ENCODE peak calls at places on chromosome 19, in seven cellular contexts. One of them, this sample, is unnamed.

GRCh38 chr19:58154287-58154678 is 3.7 kb upstream of the ZNF329 start:
- DNase-seq in astrocyte: peak
- DNase-seq in fibroblast of lung: peak
- DNase-seq in IMR-90: peak
- DNase-seq in neuronal stem cell: no peak
- DNase-seq in OCI-LY7: no peak
- DNase-seq in PC-3: no peak
- DNase-seq in this sample: peak

GRCh38 chr19:8113017-8113416 is 36.4 kb downstream of the FBN3 start:
- DNase-seq in astrocyte: no peak
- DNase-seq in PC-3: peak
- DNase-seq in fibroblast of lung: no peak
- DNase-seq in OCI-LY7: no peak
- DNase-seq in neuronal stem cell: no peak
- DNase-seq in IMR-90: no peak
- DNase-seq in this sample: peak

GRCh38 chr19:54203151-54203611 is 2.5 kb downstream of the RPS9 start:
- DNase-seq in IMR-90: peak
- DNase-seq in astrocyte: no peak
- DNase-seq in OCI-LY7: peak
- DNase-seq in neuronal stem cell: no peak
- DNase-seq in PC-3: peak
- DNase-seq in fibroblast of lung: peak
- DNase-seq in this sample: no peak

GRCh38 chr19:7494416-7495098 is 5.7 kb upstream of the PEX11G start:
- DNase-seq in neuronal stem cell: no peak
- DNase-seq in OCI-LY7: no peak
- DNase-seq in astrocyte: no peak
- DNase-seq in fibroblast of lung: peak
- DNase-seq in IMR-90: no peak
- DNase-seq in PC-3: no peak
- DNase-seq in this sample: no peak

GRCh38 chr19:48746738-48747575 is at the start of gene IZUMO1:
- DNase-seq in IMR-90: peak
- DNase-seq in astrocyte: peak
- DNase-seq in neuronal stem cell: peak
- DNase-seq in OCI-LY7: peak
- DNase-seq in fibroblast of lung: peak
- DNase-seq in PC-3: no peak
- DNase-seq in this sample: peak

GRCh38 chr19:53057904-53058579 is 13.5 kb downstream of the ERVV-2 start:
- DNase-seq in fibroblast of lung: no peak
- DNase-seq in neuronal stem cell: no peak
- DNase-seq in astrocyte: no peak
- DNase-seq in OCI-LY7: no peak
- DNase-seq in IMR-90: no peak
- DNase-seq in PC-3: peak
- DNase-seq in this sample: no peak

GRCh38 chr19:22517496-22518411 is 95.6 kb upstream of the ZNF98 start:
- DNase-seq in IMR-90: no peak
- DNase-seq in OCI-LY7: no peak
- DNase-seq in PC-3: no peak
- DNase-seq in fibroblast of lung: no peak
- DNase-seq in astrocyte: no peak
- DNase-seq in neuronal stem cell: no peak
- DNase-seq in this sample: no peak

GRCh38 chr19:41821003-41821735 is 23.3 kb downstream of the LYPD4 start:
- DNase-seq in fibroblast of lung: peak
- DNase-seq in neuronal stem cell: peak
- DNase-seq in PC-3: peak
- DNase-seq in OCI-LY7: peak
- DNase-seq in astrocyte: no peak
- DNase-seq in IMR-90: peak
- DNase-seq in this sample: peak

GRCh38 chr19:51365211-51366049 is 758 bp downstream of the ETFB start:
- DNase-seq in fibroblast of lung: peak
- DNase-seq in OCI-LY7: peak
- DNase-seq in neuronal stem cell: no peak
- DNase-seq in astrocyte: peak
- DNase-seq in PC-3: peak
- DNase-seq in IMR-90: peak
- DNase-seq in this sample: peak

GRCh38 chr19:48553676-48554384 is 1.9 kb downstream of the SULT2B1 start:
- DNase-seq in fibroblast of lung: peak
- DNase-seq in astrocyte: peak
- DNase-seq in neuronal stem cell: no peak
- DNase-seq in PC-3: peak
- DNase-seq in OCI-LY7: no peak
- DNase-seq in IMR-90: peak
- DNase-seq in this sample: peak

GRCh38 chr19:6530385-6531162 is at the start of gene TNFSF9:
- DNase-seq in fibroblast of lung: peak
- DNase-seq in OCI-LY7: peak
- DNase-seq in neuronal stem cell: peak
- DNase-seq in astrocyte: peak
- DNase-seq in IMR-90: peak
- DNase-seq in PC-3: peak
- DNase-seq in this sample: peak

GRCh38 chr19:32224371-32225244 is 120.8 kb upstream of the ZNF507 start:
- DNase-seq in neuronal stem cell: peak
- DNase-seq in IMR-90: peak
- DNase-seq in OCI-LY7: peak
- DNase-seq in astrocyte: peak
- DNase-seq in fibroblast of lung: peak
- DNase-seq in PC-3: peak
- DNase-seq in this sample: no peak

GRCh38 chr19:54154603-54155345 is 4.7 kb downstream of the LENG1 start:
- DNase-seq in IMR-90: no peak
- DNase-seq in astrocyte: peak
- DNase-seq in OCI-LY7: no peak
- DNase-seq in PC-3: no peak
- DNase-seq in neuronal stem cell: no peak
- DNase-seq in fibroblast of lung: no peak
- DNase-seq in this sample: peak

GRCh38 chr19:50025794-50026549 is at the start of gene ZNF473:
- DNase-seq in IMR-90: peak
- DNase-seq in fibroblast of lung: peak
- DNase-seq in PC-3: peak
- DNase-seq in OCI-LY7: peak
- DNase-seq in astrocyte: peak
- DNase-seq in neuronal stem cell: no peak
- DNase-seq in this sample: peak

GRCh38 chr19:34409189-34410164 is 5.3 kb downstream of the PDCD2L start:
- DNase-seq in IMR-90: no peak
- DNase-seq in astrocyte: no peak
- DNase-seq in neuronal stem cell: no peak
- DNase-seq in fibroblast of lung: no peak
- DNase-seq in OCI-LY7: no peak
- DNase-seq in PC-3: no peak
- DNase-seq in this sample: no peak

GRCh38 chr19:7509625-7510024 is 6.3 kb upstream of the ZNF358 start:
- DNase-seq in PC-3: no peak
- DNase-seq in OCI-LY7: no peak
- DNase-seq in fibroblast of lung: no peak
- DNase-seq in astrocyte: no peak
- DNase-seq in IMR-90: no peak
- DNase-seq in neuronal stem cell: no peak
- DNase-seq in this sample: no peak

GRCh38 chr19:15285896-15286591 is 46.3 kb downstream of the BRD4 start:
- DNase-seq in neuronal stem cell: no peak
- DNase-seq in PC-3: no peak
- DNase-seq in astrocyte: no peak
- DNase-seq in OCI-LY7: peak
- DNase-seq in fibroblast of lung: no peak
- DNase-seq in IMR-90: no peak
- DNase-seq in this sample: no peak

GRCh38 chr19:54271106-54271505 is 9.8 kb downstream of the LILRB2 start:
- DNase-seq in OCI-LY7: no peak
- DNase-seq in PC-3: no peak
- DNase-seq in astrocyte: no peak
- DNase-seq in IMR-90: no peak
- DNase-seq in neuronal stem cell: no peak
- DNase-seq in fibroblast of lung: no peak
- DNase-seq in this sample: no peak

GRCh38 chr19:13127051-13127450 is 9.0 kb downstream of the NACC1 start:
- DNase-seq in OCI-LY7: no peak
- DNase-seq in IMR-90: peak
- DNase-seq in neuronal stem cell: no peak
- DNase-seq in astrocyte: no peak
- DNase-seq in fibroblast of lung: peak
- DNase-seq in PC-3: no peak
- DNase-seq in this sample: no peak

GRCh38 chr19:17556995-17557394 is 1.5 kb downstream of the COLGALT1 start:
- DNase-seq in PC-3: no peak
- DNase-seq in neuronal stem cell: no peak
- DNase-seq in OCI-LY7: no peak
- DNase-seq in fibroblast of lung: no peak
- DNase-seq in IMR-90: no peak
- DNase-seq in astrocyte: no peak
- DNase-seq in this sample: no peak

GRCh38 chr19:17562097-17562496 is 6.6 kb downstream of the COLGALT1 start:
- DNase-seq in OCI-LY7: no peak
- DNase-seq in PC-3: no peak
- DNase-seq in IMR-90: no peak
- DNase-seq in fibroblast of lung: no peak
- DNase-seq in neuronal stem cell: no peak
- DNase-seq in astrocyte: no peak
- DNase-seq in this sample: no peak

GRCh38 chr19:17555929-17556813 is 722 bp downstream of the COLGALT1 start:
- DNase-seq in astrocyte: peak
- DNase-seq in neuronal stem cell: peak
- DNase-seq in IMR-90: peak
- DNase-seq in PC-3: peak
- DNase-seq in fibroblast of lung: peak
- DNase-seq in OCI-LY7: peak
- DNase-seq in this sample: peak

GRCh38 chr19:17557461-17557860 is 2.0 kb downstream of the COLGALT1 start:
- DNase-seq in PC-3: no peak
- DNase-seq in OCI-LY7: no peak
- DNase-seq in astrocyte: no peak
- DNase-seq in neuronal stem cell: no peak
- DNase-seq in IMR-90: no peak
- DNase-seq in fibroblast of lung: no peak
- DNase-seq in this sample: no peak

GRCh38 chr19:17560205-17560595 is 4.8 kb downstream of the COLGALT1 start:
- DNase-seq in PC-3: no peak
- DNase-seq in astrocyte: peak
- DNase-seq in fibroblast of lung: peak
- DNase-seq in IMR-90: peak
- DNase-seq in OCI-LY7: no peak
- DNase-seq in neuronal stem cell: no peak
- DNase-seq in this sample: no peak
- H3K27ac ChIP-seq in PC-3: no peak
- H3K27ac ChIP-seq in astrocyte: peak
- H3K27ac ChIP-seq in fibroblast of lung: peak
- H3K27ac ChIP-seq in IMR-90: peak
- H3K27ac ChIP-seq in OCI-LY7: no peak
- H3K27ac ChIP-seq in neuronal stem cell: peak
- H3K27ac ChIP-seq in this sample: no peak

GRCh38 chr19:2109278-2109864 is 12.7 kb downstream of the IZUMO4 start:
- DNase-seq in PC-3: no peak
- DNase-seq in astrocyte: no peak
- DNase-seq in neuronal stem cell: no peak
- DNase-seq in IMR-90: no peak
- DNase-seq in OCI-LY7: no peak
- DNase-seq in fibroblast of lung: no peak
- DNase-seq in this sample: no peak

GRCh38 chr19:2111425-2111824 is 14.7 kb downstream of the IZUMO4 start:
- DNase-seq in fibroblast of lung: no peak
- DNase-seq in astrocyte: no peak
- DNase-seq in IMR-90: no peak
- DNase-seq in neuronal stem cell: no peak
- DNase-seq in OCI-LY7: no peak
- DNase-seq in PC-3: no peak
- DNase-seq in this sample: no peak

GRCh38 chr19:2112516-2113320 is 16.0 kb downstream of the IZUMO4 start:
- DNase-seq in OCI-LY7: no peak
- DNase-seq in PC-3: no peak
- DNase-seq in neuronal stem cell: no peak
- DNase-seq in astrocyte: no peak
- DNase-seq in IMR-90: no peak
- DNase-seq in fibroblast of lung: peak
- DNase-seq in this sample: no peak

GRCh38 chr19:2111886-2112285 is 15.2 kb downstream of the IZUMO4 start:
- DNase-seq in astrocyte: no peak
- DNase-seq in fibroblast of lung: no peak
- DNase-seq in PC-3: no peak
- DNase-seq in OCI-LY7: no peak
- DNase-seq in neuronal stem cell: no peak
- DNase-seq in IMR-90: no peak
- DNase-seq in this sample: no peak

DNA sequence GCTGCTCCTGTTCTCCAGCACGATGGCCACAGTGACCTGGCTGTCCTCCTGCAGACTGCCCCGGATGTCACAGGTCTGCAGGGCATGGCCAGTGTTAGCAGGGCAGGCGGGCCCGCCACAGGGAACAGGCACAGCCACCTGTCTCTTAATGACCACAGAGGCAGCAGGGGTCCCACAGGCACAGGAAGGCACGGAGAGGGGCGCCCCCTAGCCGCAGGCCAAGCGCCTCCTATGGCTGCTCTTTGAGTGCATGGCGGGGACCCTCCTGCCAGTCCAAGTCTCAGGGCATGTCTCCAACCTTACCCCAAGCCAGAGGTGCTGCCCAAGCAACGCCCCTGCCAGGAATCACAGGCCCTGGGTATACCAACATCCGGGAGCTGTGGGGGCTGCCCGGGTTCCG is 14.1 kb downstream of the IZUMO4 start:
- DNase-seq in fibroblast of lung: no peak
- DNase-seq in astrocyte: no peak
- DNase-seq in IMR-90: no peak
- DNase-seq in OCI-LY7: peak
- DNase-seq in neuronal stem cell: no peak
- DNase-seq in PC-3: no peak
- DNase-seq in this sample: no peak
- H3K4me2 ChIP-seq in fibroblast of lung: no peak
- H3K4me2 ChIP-seq in astrocyte: no peak
- H3K4me2 ChIP-seq in IMR-90: no peak
- H3K4me2 ChIP-seq in OCI-LY7: no peak
- H3K4me2 ChIP-seq in neuronal stem cell: no peak
- H3K4me2 ChIP-seq in PC-3: no peak
- H3K4me2 ChIP-seq in this sample: no peak

GRCh38 chr19:39475748-39476147 is 4.9 kb upstream of the TIMM50 start:
- DNase-seq in astrocyte: no peak
- DNase-seq in fibroblast of lung: no peak
- DNase-seq in IMR-90: no peak
- DNase-seq in OCI-LY7: no peak
- DNase-seq in neuronal stem cell: no peak
- DNase-seq in PC-3: no peak
- DNase-seq in this sample: no peak
- H3K27ac ChIP-seq in astrocyte: no peak
- H3K27ac ChIP-seq in fibroblast of lung: no peak
- H3K27ac ChIP-seq in IMR-90: no peak
- H3K27ac ChIP-seq in OCI-LY7: no peak
- H3K27ac ChIP-seq in neuronal stem cell: no peak
- H3K27ac ChIP-seq in PC-3: no peak
- H3K27ac ChIP-seq in this sample: no peak

DNA sequence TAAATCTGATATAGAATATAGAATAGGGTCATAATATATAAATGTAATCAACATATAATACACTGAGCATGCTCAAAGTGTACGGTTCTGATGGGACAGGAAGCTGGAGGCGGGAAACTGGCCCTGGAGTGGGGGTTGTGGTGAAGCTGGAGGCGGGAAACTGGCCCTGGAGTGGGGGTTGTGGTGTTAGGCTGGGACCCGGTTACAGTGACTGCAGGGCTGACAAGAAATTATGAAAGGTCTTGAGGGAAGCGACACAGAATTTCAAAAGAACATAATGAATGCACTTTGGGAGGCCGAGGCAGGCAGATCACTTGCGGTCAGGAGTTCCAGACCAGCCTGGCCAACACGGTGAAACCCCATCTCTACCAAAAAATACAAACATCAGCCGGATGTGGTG is 61.6 kb downstream of the GADD45B start:
- DNase-seq in astrocyte: no peak
- DNase-seq in IMR-90: no peak
- DNase-seq in PC-3: no peak
- DNase-seq in fibroblast of lung: no peak
- DNase-seq in neuronal stem cell: no peak
- DNase-seq in OCI-LY7: no peak
- DNase-seq in this sample: no peak
- H3K4me2 ChIP-seq in astrocyte: no peak
- H3K4me2 ChIP-seq in IMR-90: no peak
- H3K4me2 ChIP-seq in PC-3: no peak
- H3K4me2 ChIP-seq in fibroblast of lung: no peak
- H3K4me2 ChIP-seq in neuronal stem cell: no peak
- H3K4me2 ChIP-seq in OCI-LY7: no peak
- H3K4me2 ChIP-seq in this sample: no peak

This sample was measured in PC-9.